ENCODE peak calls at places on chromosomes 12 and 14, in four cellular contexts. F is H9, U is IMR-90, O is PC-3. A is an unnamed sample.

GRCh38 chr12:11581179-11581755 is 68.2 kb upstream of the ETV6 start:
- DNase-seq in F (no peak), U (peak; percentile 78), O (peak; percentile 75), A (peak; percentile 66)

GRCh38 chr14:101507306-101508150 is 53.8 kb upstream of the DIO3 start:
- DNase-seq in O (no peak), F (peak; percentile 22), U (no peak), A (no peak)

GRCh38 chr12:109760031-109760929 is 46.7 kb downstream of the FAM222A start:
- DNase-seq in O (no peak), U (no peak), F (peak; percentile 30), A (no peak)

GRCh38 chr12:53418221-53418620 is 5.4 kb upstream of the AMHR2 start:
- DNase-seq in U (no peak), F (no peak), O (no peak), A (no peak)

GRCh38 chr12:15600223-15600935 is 188.8 kb downstream of the EPS8 start:
- DNase-seq in U (no peak), O (peak; percentile 49), F (no peak), A (no peak)

GRCh38 chr14:91418387-91419043 is 895 bp upstream of the CCDC88C start:
- DNase-seq in F (peak; percentile 83), U (peak; percentile 17), O (peak; percentile 72), A (peak; percentile 49)

GRCh38 chr14:61648377-61648776 is 46.9 kb upstream of the HIF1A start:
- DNase-seq in O (no peak), U (no peak), F (no peak), A (no peak)

GRCh38 chr12:27922591-27923139 is 49.9 kb downstream of the PTHLH start:
- DNase-seq in U (peak; percentile 66), F (no peak), O (peak; percentile 90), A (peak; percentile 43)

GRCh38 chr12:130444986-130445385 is 107.3 kb downstream of the PIWIL1 start:
- DNase-seq in F (no peak), U (no peak), O (no peak), A (no peak)

GRCh38 chr12:78483767-78484315 is 380.7 kb upstream of the SYT1 start:
- DNase-seq in O (no peak), F (no peak), U (no peak), A (no peak)

GRCh38 chr14:100907240-100907639 is 3.7 kb upstream of the RTL1 start:
- DNase-seq in F (no peak), U (no peak), O (no peak), A (no peak)

GRCh38 chr12:26374934-26375333 is 179.6 kb downstream of the SSPN start:
- DNase-seq in O (no peak), U (peak; percentile 52), F (no peak), A (no peak)

GRCh38 chr12:70011353-70011752 is 186.3 kb downstream of the MYRFL start:
- DNase-seq in F (no peak), O (no peak), U (no peak), A (no peak)

GRCh38 chr14:76761849-76762616 is 765 bp downstream of the VASH1 start:
- DNase-seq in O (no peak), F (peak; percentile 23), U (no peak), A (no peak)

GRCh38 chr12:118166946-118167345 is 31.0 kb downstream of the PEBP1 start:
- DNase-seq in F (no peak), U (no peak), O (no peak), A (no peak)

GRCh38 chr14:77478796-77479195 is 19.8 kb downstream of the ISM2 start:
- DNase-seq in O (no peak), U (no peak), F (no peak), A (no peak)

GRCh38 chr12:32615441-32615840 is 63.7 kb upstream of the DNM1L start:
- DNase-seq in U (no peak), O (no peak), F (no peak), A (no peak)

GRCh38 chr12:109738878-109739665 is 25.4 kb downstream of the FAM222A start:
- DNase-seq in U (peak; percentile 1), O (peak; percentile 11), F (peak; percentile 25), A (no peak)

GRCh38 chr12:16297521-16297920 is 20.0 kb upstream of the SLC15A5 start:
- DNase-seq in F (no peak), O (no peak), U (no peak), A (no peak)

GRCh38 chr12:100591979-100592378 is 18.5 kb downstream of the GAS2L3 start:
- DNase-seq in F (no peak), U (no peak), O (no peak), A (no peak)

GRCh38 chr14:36605506-36605857 is 23.1 kb upstream of the NKX2-8 start:
- DNase-seq in F (no peak), O (peak; percentile 60), U (no peak), A (no peak)

GRCh38 chr12:5511644-5512584 is 80.0 kb downstream of the NTF3 start:
- DNase-seq in U (peak; percentile 44), O (peak; percentile 6), F (peak; percentile 61), A (no peak)

GRCh38 chr14:45198551-45198950 is 54.5 kb downstream of the MIS18BP1 start:
- DNase-seq in O (peak; percentile 27), F (no peak), U (peak; percentile 49), A (peak; percentile 1)

GRCh38 chr14:90554341-90554740 is 157.5 kb downstream of the CALM1 start:
- DNase-seq in F (no peak), O (no peak), U (no peak), A (no peak)

GRCh38 chr14:50812856-50813543 is 18.0 kb downstream of the NIN start:
- DNase-seq in O (no peak), U (no peak), F (no peak), A (no peak)

GRCh38 chr14:21894003-21894897 is 220.6 kb upstream of the OR4E1 start:
- DNase-seq in O (peak; percentile 35), U (no peak), F (peak; percentile 59), A (no peak)

GRCh38 chr12:116958402-116959197 is 47.9 kb downstream of the FBXW8 start:
- DNase-seq in F (no peak), O (peak; percentile 97), U (peak; percentile 46), A (no peak)

GRCh38 chr12:43858991-43859390 is 23.1 kb downstream of the TMEM117 start:
- DNase-seq in O (no peak), U (no peak), F (no peak), A (no peak)

GRCh38 chr12:120791669-120792176 is 66.1 kb downstream of the ACADS start:
- DNase-seq in F (no peak), U (no peak), O (no peak), A (no peak)

GRCh38 chr14:72962829-72963312 is 36.6 kb downstream of the DCAF4 start:
- DNase-seq in U (peak; percentile 95), F (peak; percentile 70), O (peak; percentile 91), A (peak; percentile 81)

GRCh38 chr14:97709552-97709951 is 912.4 kb downstream of the VRK1 start:
- DNase-seq in U (no peak), O (no peak), F (no peak), A (no peak)

GRCh38 chr12:59651230-59651920 is 55.5 kb downstream of the SLC16A7 start:
- DNase-seq in U (peak; percentile 25), F (no peak), O (peak; percentile 45), A (peak; percentile 32)

GRCh38 chr12:111777345-111778045 is 10.8 kb downstream of the ALDH2 start:
- DNase-seq in F (no peak), O (no peak), U (no peak), A (no peak)

GRCh38 chr12:52912711-52913423 is 8.0 kb upstream of the KRT8 start:
- DNase-seq in U (no peak), O (no peak), F (no peak), A (no peak)

GRCh38 chr14:95235351-95235750 is 78.0 kb upstream of the DICER1 start:
- DNase-seq in O (no peak), F (no peak), U (no peak), A (no peak)

GRCh38 chr12:124831590-124831989 is 32.1 kb downstream of the SCARB1 start:
- DNase-seq in F (no peak), U (no peak), O (no peak), A (no peak)

GRCh38 chr12:124829708-124830304 is 33.9 kb downstream of the SCARB1 start:
- DNase-seq in F (no peak), U (no peak), O (peak; percentile 25), A (no peak)

GRCh38 chr12:124828264-124829007 is 35.2 kb downstream of the SCARB1 start:
- DNase-seq in U (peak; percentile 13), O (peak; percentile 72), F (no peak), A (peak; percentile 46)

GRCh38 chr12:124829008-124829707 is 34.5 kb downstream of the SCARB1 start:
- DNase-seq in U (peak; percentile 85), O (peak; percentile 91), F (no peak), A (peak; percentile 96)

DNA sequence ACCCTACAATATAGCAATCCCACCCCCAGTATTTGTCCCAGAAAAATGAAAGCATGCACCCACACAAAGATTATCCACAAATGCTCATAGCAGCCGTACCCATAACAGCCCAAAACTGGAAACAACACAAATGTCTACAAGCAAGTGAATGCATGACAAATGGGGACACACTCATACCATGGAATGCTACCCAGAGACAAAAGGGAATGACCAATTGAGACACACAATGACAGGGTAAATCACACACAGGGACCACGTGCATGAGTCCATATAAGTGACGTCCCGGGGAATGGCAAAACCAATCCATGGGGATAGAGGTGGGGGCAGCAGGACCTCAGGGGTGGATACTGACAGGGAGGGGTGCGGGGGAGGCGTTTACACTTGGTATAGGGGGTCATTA is 33.4 kb downstream of the SCARB1 start:
- DNase-seq in U (no peak), F (no peak), O (no peak), A (no peak)
- H3K27ac ChIP-seq in U (no peak overlapping the region), F (no peak overlapping the region), O (no peak overlapping the region), A (no peak overlapping the region)

GRCh38 chr14:59240356-59240755 is 51.9 kb downstream of the DAAM1 start:
- DNase-seq in U (no peak), O (no peak), F (no peak), A (no peak)
- H3K27ac ChIP-seq in U (no peak overlapping the region), O (no peak overlapping the region), F (no peak overlapping the region), A (no peak overlapping the region)

DNA sequence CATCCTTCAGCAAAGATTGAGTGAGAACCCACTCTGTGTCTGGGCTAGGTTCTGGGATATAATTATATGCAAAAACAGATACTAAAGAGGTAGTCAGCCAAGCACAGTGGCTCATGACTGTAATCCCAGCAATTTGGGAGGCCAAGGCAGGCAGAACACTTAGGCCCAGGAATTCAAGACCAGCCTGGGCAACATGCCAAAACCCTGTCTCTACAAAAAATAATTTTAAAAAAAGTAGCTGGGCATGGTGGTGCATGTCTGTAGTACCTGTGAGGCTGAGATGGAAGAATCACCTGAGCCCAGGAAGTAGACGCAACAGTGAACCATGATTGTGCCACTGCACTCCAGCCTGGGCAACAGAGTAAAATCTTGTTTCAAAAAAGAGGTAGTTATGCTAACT is 237.5 kb upstream of the HMGA2 start:
- DNase-seq in F (no peak), U (no peak), O (no peak), A (no peak)
- H3K27ac ChIP-seq in F (no peak overlapping the region), U (no peak overlapping the region), O (no peak overlapping the region), A (no peak overlapping the region)

GRCh38 chr12:67270622-67271021 is 1.5 kb downstream of the CAND1 start:
- DNase-seq in U (no peak), F (no peak), O (no peak), A (no peak)
- H3K27ac ChIP-seq in U (peak overlapping the region; percentile 97), F (no peak overlapping the region), O (peak overlapping the region; percentile 90), A (no peak overlapping the region)

GRCh38 chr14:55389330-55389729 is 22.3 kb downstream of the ATG14 start:
- DNase-seq in F (no peak), U (peak; percentile 94), O (peak; percentile 79), A (peak; percentile 54)
- H3K27ac ChIP-seq in F (no peak overlapping the region), U (peak overlapping the region; percentile 87), O (peak overlapping the region; percentile 74), A (peak overlapping the region; percentile 36)

GRCh38 chr12:89344862-89345202 is 7.5 kb downstream of the DUSP6 start:
- DNase-seq in U (no peak), O (no peak), F (no peak), A (no peak)
- H3K27ac ChIP-seq in U (no peak overlapping the region), O (no peak overlapping the region), F (no peak overlapping the region), A (no peak overlapping the region)